ENCODE peak calls at places on chromosomes 16 and 17, in seven cellular contexts. N is nephron progenitor cell, Z is T-helper 9 cell, E is glomerular endothelial cell, X is GM04504, B is ecto neural progenitor cell, P is foreskin melanocyte. A is an unnamed sample.

GRCh38 chr16:741986-742629 is 1.3 kb upstream of the CIAO3 start:
- DNase-seq in N (no peak), Z (no peak), E (no peak), X (no peak), B (no peak), P (no peak), A (no peak)

GRCh38 chr17:32015245-32016013 is 8.2 kb downstream of the LRRC37B start:
- DNase-seq in N (peak), Z (no peak), E (no peak), X (no peak), B (no peak), P (no peak), A (no peak)

GRCh38 chr16:76389126-76389525 is 111.9 kb downstream of the CNTNAP4 start:
- DNase-seq in N (no peak), Z (no peak), E (no peak), X (no peak), B (no peak), P (no peak), A (no peak)

GRCh38 chr16:31142109-31143035 is 6.8 kb upstream of the PRSS8 start:
- DNase-seq in N (peak), Z (peak), E (peak), X (peak), B (peak), P (peak), A (peak)

GRCh38 chr17:69175812-69176517 is 34.3 kb upstream of the ABCA6 start:
- DNase-seq in N (no peak), Z (no peak), E (no peak), X (peak), B (no peak), P (peak), A (no peak)

GRCh38 chr17:28097254-28097653 is 54.8 kb downstream of the NLK start:
- DNase-seq in N (no peak), Z (no peak), E (no peak), X (no peak), B (no peak), P (no peak), A (no peak)

GRCh38 chr16:81752876-81753227 is 26.2 kb upstream of the PLCG2 start:
- DNase-seq in N (no peak), Z (no peak), E (no peak), X (no peak), B (no peak), P (no peak), A (no peak)

GRCh38 chr16:82758406-82758805 is 131.6 kb downstream of the CDH13 start:
- DNase-seq in N (no peak), Z (no peak), E (no peak), X (no peak), B (no peak), P (no peak), A (no peak)

GRCh38 chr16:31186930-31187807 is 7.2 kb downstream of the FUS start:
- DNase-seq in N (no peak), Z (no peak), E (no peak), X (no peak), B (no peak), P (no peak), A (no peak)

GRCh38 chr17:39167492-39167891 is 1.5 kb upstream of the ARL5C start:
- DNase-seq in N (no peak), Z (no peak), E (no peak), X (no peak), B (no peak), P (no peak), A (peak)

GRCh38 chr16:70715113-70715711 is 29.4 kb upstream of the MTSS2 start:
- DNase-seq in N (peak), Z (no peak), E (no peak), X (peak), B (no peak), P (peak), A (peak)

GRCh38 chr16:6016530-6017184 is 919.1 kb upstream of the EEF2KMT start:
- DNase-seq in N (peak), Z (no peak), E (no peak), X (no peak), B (peak), P (no peak), A (peak)

GRCh38 chr17:70109497-70109896 is 34.5 kb downstream of the KCNJ16 start:
- DNase-seq in N (no peak), Z (no peak), E (no peak), X (no peak), B (no peak), P (no peak), A (no peak)

GRCh38 chr16:89910717-89911354 is 7.8 kb upstream of the MC1R start:
- DNase-seq in N (no peak), Z (no peak), E (no peak), X (no peak), B (no peak), P (no peak), A (no peak)

GRCh38 chr16:3740934-3741333 is 23.6 kb upstream of the TRAP1 start:
- DNase-seq in N (no peak), Z (no peak), E (no peak), X (no peak), B (no peak), P (no peak), A (no peak)

GRCh38 chr16:55643161-55643970 is 12.4 kb upstream of the SLC6A2 start:
- DNase-seq in N (no peak), Z (no peak), E (no peak), X (no peak), B (peak), P (no peak), A (peak)

GRCh38 chr17:72536788-72537187 is 416.0 kb downstream of the SOX9 start:
- DNase-seq in N (no peak), Z (no peak), E (no peak), X (no peak), B (no peak), P (no peak), A (no peak)

GRCh38 chr16:73713817-73714495 is 582.7 kb upstream of the PSMD7 start:
- DNase-seq in N (peak), Z (no peak), E (no peak), X (no peak), B (no peak), P (no peak), A (no peak)

GRCh38 chr17:69404398-69404797 is 10.1 kb upstream of the MAP2K6 start:
- DNase-seq in N (no peak), Z (no peak), E (no peak), X (peak), B (no peak), P (no peak), A (no peak)

GRCh38 chr16:85370881-85371651 is 242.1 kb upstream of the GSE1 start:
- DNase-seq in N (peak), Z (no peak), E (no peak), X (peak), B (no peak), P (no peak), A (no peak)

GRCh38 chr17:74919440-74920305 is 3.4 kb downstream of the USH1G start:
- DNase-seq in N (peak), Z (no peak), E (no peak), X (no peak), B (no peak), P (no peak), A (peak)

GRCh38 chr17:22266231-22266630 is 573.9 kb downstream of the KCNJ18 start:
- DNase-seq in N (no peak), Z (no peak), E (no peak), X (no peak), B (no peak), P (no peak), A (peak)

GRCh38 chr16:55001931-55002330 is 71.3 kb downstream of the IRX5 start:
- DNase-seq in N (no peak), Z (no peak), E (no peak), X (peak), B (no peak), P (no peak), A (no peak)

GRCh38 chr16:23504453-23505179 is 5.7 kb downstream of the GGA2 start:
- DNase-seq in N (no peak), Z (peak), E (peak), X (peak), B (peak), P (peak), A (no peak)